ENCODE peak calls at places on chromosomes 5 and 9, in six cellular contexts. K is colonic mucosa; Z is transverse colon; G is CD8-positive, alpha-beta T cell; I is cardiac muscle cell; B is uterus. P is an unnamed sample.

GRCh38 chr5:22319798-22320197 is 533.3 kb downstream of the CDH12 start:
- DNase-seq in K (no peak), Z (no peak), G (no peak), I (no peak), B (no peak), P (no peak)

GRCh38 chr9:112489876-112490661 is 3.4 kb downstream of the KIAA1958 start:
- DNase-seq in K (no peak), Z (no peak), G (no peak), I (no peak), B (no peak), P (no peak)

GRCh38 chr5:40150896-40151295 is 528.8 kb upstream of the PTGER4 start:
- DNase-seq in K (no peak), Z (no peak), G (no peak), I (no peak), B (no peak), P (no peak)

GRCh38 chr5:107809201-107810034 is 138.7 kb upstream of the EFNA5 start:
- DNase-seq in K (no peak), Z (no peak), G (no peak), I (no peak), B (no peak), P (no peak)

GRCh38 chr9:127283917-127284316 is 19.3 kb downstream of the GARNL3 start:
- DNase-seq in K (peak; percentile 21), Z (peak; percentile 21), G (no peak), I (no peak), B (peak; percentile 29), P (peak; percentile 57)

GRCh38 chr5:81397169-81397568 is 3.2 kb upstream of the ACOT12 start:
- DNase-seq in K (no peak), Z (no peak), G (no peak), I (no peak), B (no peak), P (no peak)

GRCh38 chr9:2622361-2623045 is 916 bp downstream of the VLDLR start:
- DNase-seq in K (peak; percentile 39), Z (peak; percentile 11), G (no peak), I (peak; percentile 66), B (peak; percentile 35), P (no peak)

GRCh38 chr5:113340537-113340936 is 94.3 kb downstream of the TSSK1B start:
- DNase-seq in K (no peak), Z (no peak), G (no peak), I (no peak), B (no peak), P (no peak)

GRCh38 chr5:160250826-160251225 is 21.5 kb downstream of the FABP6 start:
- DNase-seq in K (no peak), Z (no peak), G (no peak), I (no peak), B (no peak), P (no peak)

GRCh38 chr5:2801602-2802525 is 50.4 kb upstream of the IRX2 start:
- DNase-seq in K (no peak), Z (no peak), G (no peak), I (no peak), B (no peak), P (no peak)

GRCh38 chr5:131682175-131682574 is 47.1 kb upstream of the RAPGEF6 start:
- DNase-seq in K (no peak), Z (no peak), G (no peak), I (no peak), B (no peak), P (no peak)

GRCh38 chr5:50699737-50700136 is 33.3 kb downstream of the PARP8 start:
- DNase-seq in K (no peak), Z (no peak), G (no peak), I (no peak), B (no peak), P (no peak)

GRCh38 chr9:1709347-1709746 is 305.8 kb upstream of the SMARCA2 start:
- DNase-seq in K (no peak), Z (no peak), G (no peak), I (no peak), B (no peak), P (no peak)

GRCh38 chr9:129285979-129286772 is 108.1 kb upstream of the IER5L start:
- DNase-seq in K (no peak), Z (no peak), G (no peak), I (no peak), B (peak; percentile 11), P (no peak)

GRCh38 chr5:102540251-102540812 is 41.5 kb upstream of the SLCO6A1 start:
- DNase-seq in K (no peak), Z (no peak), G (no peak), I (no peak), B (no peak), P (no peak)

GRCh38 chr5:66169534-66169933 is 25.4 kb downstream of the SREK1 start:
- DNase-seq in K (no peak), Z (no peak), G (no peak), I (no peak), B (no peak), P (no peak)

GRCh38 chr5:31471916-31472315 is 60.0 kb downstream of the DROSHA start:
- DNase-seq in K (no peak), Z (no peak), G (no peak), I (no peak), B (no peak), P (no peak)

GRCh38 chr5:115558388-115558956 is 13.9 kb upstream of the FEM1C start:
- DNase-seq in K (no peak), Z (no peak), G (no peak), I (no peak), B (no peak), P (no peak)

GRCh38 chr5:55232194-55232984 is 1.0 kb downstream of the CCNO start:
- DNase-seq in K (peak; percentile 47), Z (peak; percentile 49), G (no peak), I (peak; percentile 43), B (no peak), P (no peak)

GRCh38 chr5:77518304-77518703 is 26.2 kb upstream of the WDR41 start:
- DNase-seq in K (no peak), Z (no peak), G (no peak), I (peak; percentile 15), B (no peak), P (no peak)

GRCh38 chr5:77952811-77953210 is 176.7 kb upstream of the TBCA start:
- DNase-seq in K (no peak), Z (no peak), G (no peak), I (no peak), B (no peak), P (no peak)

GRCh38 chr9:77092536-77092935 is 73.1 kb downstream of the FOXB2 start:
- DNase-seq in K (no peak), Z (no peak), G (no peak), I (no peak), B (no peak), P (no peak)

GRCh38 chr5:180155331-180155881 is 53.6 kb downstream of the RASGEF1C start:
- DNase-seq in K (peak; percentile 5), Z (peak; percentile 2), G (no peak), I (peak; percentile 79), B (no peak), P (no peak)

GRCh38 chr9:79858509-79858908 is 286.7 kb downstream of the TLE4 start:
- DNase-seq in K (no peak), Z (no peak), G (no peak), I (no peak), B (no peak), P (no peak)

GRCh38 chr9:2809692-2810423 is 34.0 kb downstream of the PUM3 start:
- DNase-seq in K (no peak), Z (no peak), G (no peak), I (peak; percentile 60), B (no peak), P (no peak)

GRCh38 chr9:76036762-76037161 is 146.3 kb downstream of the PCSK5 start:
- DNase-seq in K (no peak), Z (no peak), G (no peak), I (no peak), B (no peak), P (no peak)

GRCh38 chr5:40385544-40385943 is 294.2 kb upstream of the PTGER4 start:
- DNase-seq in K (no peak), Z (no peak), G (no peak), I (no peak), B (no peak), P (no peak)

GRCh38 chr9:110029422-110029814 is 178.5 kb downstream of the C9orf152 start:
- DNase-seq in K (no peak), Z (no peak), G (no peak), I (peak; percentile 15), B (no peak), P (no peak)

GRCh38 chr9:100099722-100100042 is 639 bp downstream of the INVS start:
- DNase-seq in K (no peak), Z (no peak), G (no peak), I (peak; percentile 46), B (peak; percentile 27), P (no peak)

GRCh38 chr9:72486606-72486955 is 34.8 kb upstream of the TMC1 start:
- DNase-seq in K (no peak), Z (no peak), G (no peak), I (no peak), B (no peak), P (no peak)

GRCh38 chr5:34684281-34684979 is 28.3 kb downstream of the RAI14 start:
- DNase-seq in K (no peak), Z (no peak), G (no peak), I (peak; percentile 17), B (no peak), P (no peak)

GRCh38 chr9:99019523-99020331 is 76.0 kb downstream of the COL15A1 start:
- DNase-seq in K (no peak), Z (no peak), G (no peak), I (no peak), B (no peak), P (no peak)

GRCh38 chr9:87718852-87719612 is 6.9 kb upstream of the CTSL start:
- DNase-seq in K (no peak), Z (no peak), G (no peak), I (no peak), B (no peak), P (no peak)

GRCh38 chr5:139038618-139039305 is 159.4 kb downstream of the SIL1 start:
- DNase-seq in K (no peak), Z (no peak), G (no peak), I (no peak), B (no peak), P (no peak)
- TF ChIP-seq CTCF in K (no peak), Z (no peak), G (no peak), I (no peak), B (no peak), P (no peak)

GRCh38 chr5:53469946-53470687 is 10.3 kb upstream of the FST start:
- DNase-seq in K (no peak), Z (no peak), G (no peak), I (no peak), B (no peak), P (no peak)
- H3K27ac ChIP-seq in K (no peak overlapping the region), Z (no peak overlapping the region), G (no peak overlapping the region), I (no peak overlapping the region), B (no peak overlapping the region), P (no peak overlapping the region)

GRCh38 chr9:36818242-36818938 is 215.7 kb downstream of the PAX5 start:
- DNase-seq in K (no peak), Z (no peak), G (no peak), I (no peak), B (no peak), P (no peak)
- H3K4me3 ChIP-seq in K (no peak overlapping the region), Z (peak overlapping the region; percentile 11), G (no peak overlapping the region), I (no peak overlapping the region), B (peak overlapping the region; percentile 10), P (peak overlapping the region; percentile 40)

GRCh38 chr5:68055686-68056085 is 159.9 kb upstream of the PIK3R1 start:
- DNase-seq in K (no peak), Z (no peak), G (no peak), I (no peak), B (no peak), P (no peak)
- TF ChIP-seq CTCF in K (no peak), Z (no peak), G (no peak), I (no peak), B (no peak), P (no peak)

GRCh38 chr5:84436866-84437265 is 52.2 kb upstream of the EDIL3 start:
- DNase-seq in K (no peak), Z (no peak), G (no peak), I (no peak), B (no peak), P (no peak)
- H3K27ac ChIP-seq in K (no peak overlapping the region), Z (no peak overlapping the region), G (no peak overlapping the region), I (no peak overlapping the region), B (no peak overlapping the region), P (no peak overlapping the region)